ENCODE peak calls at places on chromosomes 11 and 22, in four cellular contexts. J is AG08395, F is fibroblast of lung, I is NCI-H446 treated with DMSO at 0.1 percent for 48 hours. S is an unnamed sample.
A peak's percentile ranks its signal among the peaks of the same experiment; 100 is the strongest.

GRCh38 chr11:44858796-44859527 is 91.7 kb downstream of the TP53I11 start:
- DNase-seq in I (no peak), F (no peak), J (no peak), S (peak; percentile 27)

GRCh38 chr22:38718414-38718813 is 12.7 kb downstream of the GTPBP1 start:
- DNase-seq in J (peak; percentile 96), I (peak; percentile 25), F (peak; percentile 77), S (no peak)

GRCh38 chr11:133078591-133079179 is 453.6 kb downstream of the OPCML start:
- DNase-seq in I (no peak), J (peak; percentile 64), F (peak; percentile 22), S (no peak)

GRCh38 chr11:125621995-125622394 is 3.0 kb upstream of the CHEK1 start:
- DNase-seq in J (peak; percentile 24), F (peak; percentile 73), I (no peak), S (no peak)

GRCh38 chr22:47171441-47172221 is 409.2 kb downstream of the TBC1D22A start:
- DNase-seq in I (no peak), J (no peak), F (no peak), S (no peak)

GRCh38 chr11:72753341-72754148 is 1.3 kb upstream of the ARAP1 start:
- DNase-seq in I (no peak), J (no peak), F (no peak), S (no peak)

GRCh38 chr11:79119491-79120284 is 321.1 kb downstream of the TENM4 start:
- DNase-seq in J (no peak), F (peak; percentile 33), I (peak; percentile 88), S (peak; percentile 86)

GRCh38 chr22:39496131-39496838 is 5.8 kb upstream of the MIEF1 start:
- DNase-seq in J (peak; percentile 63), F (peak; percentile 55), I (no peak), S (peak; percentile 77)

GRCh38 chr22:28883917-28884753 is 763 bp downstream of the ZNRF3 start:
- DNase-seq in F (peak; percentile 39), I (no peak), J (peak; percentile 29), S (no peak)

GRCh38 chr22:30396871-30397655 is at the start of gene SEC14L2:
- DNase-seq in F (peak; percentile 49), J (peak; percentile 83), I (peak; percentile 44), S (no peak)

GRCh38 chr22:22144858-22145257 is 99.7 kb upstream of the VPREB1 start:
- DNase-seq in I (no peak), F (no peak), J (no peak), S (no peak)